ENCODE peak calls at places on chromosomes 2 and 18, in nine cellular contexts. J is OCI-LY7, Z is breast epithelium, L is psoas muscle, W is D721Med, U is nephron progenitor cell, S is IMR-90, X is HCT116, B is lower lobe of right lung. Q is an unnamed sample.

GRCh38 chr2:52632543-52632942 is 1135.1 kb upstream of the CHAC2 start:
- DNase-seq in J (no peak), U (no peak), Z (no peak), S (no peak), X (no peak), W (no peak), B (no peak), L (no peak), Q (no peak)

GRCh38 chr2:105379741-105380186 is 19.1 kb downstream of the FHL2 start:
- DNase-seq in X (no peak), S (no peak), J (no peak), U (no peak), L (no peak), Z (no peak), W (no peak), B (no peak), Q (no peak)

GRCh38 chr2:212423089-212423488 is 115.5 kb downstream of the ERBB4 start:
- DNase-seq in W (no peak), B (no peak), J (no peak), L (no peak), Z (no peak), X (no peak), U (no peak), S (no peak), Q (no peak)

GRCh38 chr2:132814651-132815050 is 144.6 kb upstream of the LYPD1 start:
- DNase-seq in B (no peak), W (no peak), U (no peak), X (no peak), L (no peak), J (no peak), S (no peak), Z (no peak), Q (no peak)

GRCh38 chr2:126723281-126723815 is 67.4 kb downstream of the GYPC start:
- DNase-seq in W (no peak), B (no peak), S (no peak), Z (no peak), U (no peak), X (no peak), J (no peak), L (no peak), Q (no peak)

GRCh38 chr2:216006164-216006663 is 7.1 kb downstream of the MREG start:
- DNase-seq in J (no peak), W (no peak), S (no peak), U (no peak), X (no peak), B (peak), Z (peak), L (peak), Q (no peak)

GRCh38 chr18:79780547-79780946 is 17.2 kb upstream of the KCNG2 start:
- DNase-seq in L (no peak), B (no peak), J (no peak), U (no peak), Z (no peak), W (no peak), X (no peak), S (no peak), Q (peak)

GRCh38 chr2:71749671-71750101 is 296.3 kb downstream of the DYSF start:
- DNase-seq in B (no peak), Z (no peak), S (peak), X (no peak), U (peak), W (no peak), L (peak), J (no peak), Q (no peak)

GRCh38 chr18:33181016-33181415 is 259.5 kb downstream of the CCDC178 start:
- DNase-seq in B (no peak), U (no peak), W (no peak), J (no peak), L (no peak), Z (no peak), X (no peak), S (no peak), Q (no peak)

GRCh38 chr2:225090746-225091145 is 48.5 kb upstream of the DOCK10 start:
- DNase-seq in W (no peak), Z (no peak), X (no peak), J (no peak), U (no peak), L (no peak), B (no peak), S (peak), Q (no peak)

GRCh38 chr2:128580988-128581848 is 262.6 kb upstream of the HS6ST1 start:
- DNase-seq in B (no peak), J (no peak), X (no peak), Z (no peak), W (no peak), S (no peak), U (no peak), L (no peak), Q (peak)

GRCh38 chr2:145563752-145564615 is 1044.1 kb upstream of the ZEB2 start:
- DNase-seq in U (no peak), L (no peak), J (no peak), Z (no peak), X (no peak), W (no peak), S (peak), B (no peak), Q (no peak)

GRCh38 chr2:153391131-153391530 is 87.4 kb downstream of the RPRM start:
- DNase-seq in X (no peak), W (no peak), J (no peak), L (no peak), B (no peak), S (no peak), U (no peak), Z (no peak), Q (no peak)

GRCh38 chr2:64274399-64275173 is 130.4 kb upstream of the PELI1 start:
- DNase-seq in U (no peak), B (no peak), W (no peak), Z (no peak), X (no peak), S (no peak), J (no peak), L (no peak), Q (no peak)

GRCh38 chr2:191649519-191649918 is 28.4 kb upstream of the NABP1 start:
- DNase-seq in W (no peak), Z (no peak), L (no peak), U (no peak), J (no peak), B (no peak), S (no peak), X (no peak), Q (no peak)

GRCh38 chr2:164785447-164785846 is 56.2 kb downstream of the COBLL1 start:
- DNase-seq in L (no peak), S (no peak), B (no peak), W (no peak), X (no peak), J (no peak), U (no peak), Z (no peak), Q (no peak)

GRCh38 chr18:10388380-10388779 is 66.1 kb upstream of the APCDD1 start:
- DNase-seq in J (no peak), X (no peak), U (no peak), B (no peak), Z (no peak), S (no peak), W (no peak), L (no peak), Q (no peak)

DNA sequence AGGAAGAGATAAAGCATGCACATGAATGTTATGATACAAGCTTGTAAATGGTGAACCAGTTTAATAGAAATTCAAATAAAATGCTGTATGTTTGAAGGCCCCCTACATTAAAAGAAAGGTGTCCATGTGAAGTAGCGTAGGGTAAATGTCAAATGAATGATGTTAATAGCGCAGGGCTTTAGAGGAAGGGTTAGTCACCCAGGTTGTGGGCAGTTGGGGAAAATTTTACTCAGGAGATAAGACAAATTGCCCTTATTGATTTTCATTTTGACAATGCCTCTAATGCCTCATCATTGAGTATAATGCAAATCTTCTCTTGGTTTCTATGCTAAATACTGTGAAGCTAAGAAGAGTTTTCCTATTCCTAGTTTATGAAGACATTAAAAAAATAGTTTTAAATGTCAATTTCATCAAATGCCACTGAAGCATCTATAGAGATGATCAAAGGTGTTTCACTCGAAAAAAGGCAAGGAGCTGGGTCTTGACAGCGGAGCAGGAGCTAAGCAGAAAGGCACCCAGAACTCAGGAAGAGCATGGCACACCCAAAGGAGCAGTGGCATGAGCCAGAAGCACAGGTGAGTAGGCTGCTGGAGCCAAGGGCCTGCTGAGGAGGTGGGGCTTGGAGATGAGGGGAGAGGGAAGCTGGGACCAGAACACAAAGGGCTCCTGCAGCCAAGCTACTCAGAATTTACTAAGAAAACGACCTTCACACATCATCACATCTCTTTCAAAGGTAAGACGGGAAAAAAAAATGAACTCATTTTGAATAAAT is 129.3 kb upstream of the ACKR3 start:
- DNase-seq in W (no peak), J (no peak), X (no peak), U (no peak), S (no peak), Z (no peak), B (no peak), L (no peak), Q (no peak)
- TF ChIP-seq CTCF in W (no peak), J (no peak), X (no peak), U (no peak), S (no peak), Z (no peak), B (no peak), L (no peak), Q (no peak)

GRCh38 chr2:34567128-34567527 is 968.0 kb upstream of the FAM98A start:
- DNase-seq in Z (no peak), U (no peak), S (no peak), L (no peak), W (no peak), J (no peak), X (no peak), B (no peak), Q (no peak)

GRCh38 chr2:34570266-34570872 is 971.3 kb upstream of the FAM98A start:
- DNase-seq in J (peak), X (no peak), B (no peak), Z (no peak), W (no peak), S (no peak), U (peak), L (no peak), Q (no peak)
- TF ChIP-seq CTCF in J (peak), X (no peak), B (peak), Z (no peak), W (peak), S (no peak), U (peak), L (no peak), Q (no peak)

DNA sequence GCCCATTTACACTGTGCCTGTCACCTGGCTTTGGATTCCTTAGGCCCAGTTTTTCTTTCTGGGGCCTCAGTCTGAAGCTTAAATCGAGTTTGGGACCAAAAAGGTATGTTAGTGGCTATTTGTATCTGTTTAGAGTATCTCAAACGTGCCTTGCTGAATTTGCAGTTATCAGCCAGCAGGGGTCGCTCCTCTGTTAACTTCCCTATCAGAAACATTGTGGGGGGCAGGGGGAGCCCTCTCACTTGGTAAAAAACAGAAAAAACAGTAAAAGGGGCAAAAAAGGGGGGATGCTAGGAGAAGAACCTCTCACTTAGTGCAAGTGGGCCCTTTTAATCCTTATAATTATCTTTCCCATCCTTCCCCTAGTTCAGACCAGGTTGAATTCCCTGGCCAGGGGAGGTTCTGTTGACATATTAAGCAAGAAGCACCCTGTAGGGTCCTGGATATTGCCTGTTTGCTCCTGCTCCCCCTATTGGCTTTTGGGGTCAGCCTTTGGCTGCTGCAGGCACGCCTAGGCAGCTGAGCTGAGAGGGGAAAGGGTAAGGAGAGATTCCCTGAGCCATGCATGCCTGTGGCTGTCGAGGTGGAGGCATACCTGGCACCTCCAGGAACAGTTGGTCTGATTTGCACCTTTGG is 8.8 kb upstream of the IFIH1 start:
- DNase-seq in B (no peak), Z (no peak), U (peak), W (no peak), S (no peak), J (no peak), X (no peak), L (no peak), Q (no peak)
- TF ChIP-seq CTCF in B (peak), Z (no peak), U (peak), W (no peak), S (peak), J (peak), X (peak), L (no peak), Q (peak)

DNA sequence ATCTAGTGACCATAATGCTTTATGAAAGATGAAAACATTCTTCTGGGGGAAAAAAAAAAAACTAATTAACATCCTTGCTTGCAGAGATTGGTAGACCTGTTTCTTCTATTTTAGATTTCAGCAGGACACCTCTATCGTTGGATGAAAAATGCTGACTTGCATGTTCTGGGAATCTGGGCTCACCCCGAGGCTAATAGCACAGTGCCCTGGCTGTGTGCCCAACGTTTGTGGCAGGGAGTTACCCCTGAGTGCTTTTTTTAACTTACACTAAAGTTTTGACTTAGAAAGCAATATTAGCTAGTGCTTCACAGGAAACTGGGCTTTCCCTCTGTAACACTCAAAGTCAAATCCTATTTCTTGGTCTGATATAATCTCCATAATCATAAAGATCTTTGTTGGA is 233.2 kb downstream of the SLC8A1 start:
- DNase-seq in S (no peak), Z (no peak), U (no peak), J (no peak), L (no peak), W (no peak), B (no peak), X (no peak), Q (peak)
- TF ChIP-seq CTCF in S (no peak), Z (no peak), U (no peak), J (no peak), L (no peak), W (no peak), B (no peak), X (no peak), Q (no peak)

DNA sequence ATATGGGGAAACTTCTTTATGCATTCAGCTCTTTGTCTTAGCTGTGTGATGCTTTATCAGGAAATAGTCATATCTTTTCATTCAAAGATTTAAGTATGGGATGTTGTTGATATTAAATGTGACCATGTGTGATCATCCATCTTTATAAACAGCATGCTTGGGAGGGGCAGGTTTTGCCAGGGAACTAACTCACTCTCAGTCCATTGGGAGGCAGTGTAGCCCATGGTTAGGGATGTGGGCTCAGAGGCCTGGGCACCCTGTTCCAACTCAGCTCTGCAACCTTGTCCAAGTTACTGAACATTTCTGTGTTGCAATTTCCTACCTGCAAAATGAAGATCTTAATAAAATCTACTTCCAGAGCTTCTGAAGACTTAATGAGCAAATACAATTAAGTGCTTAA is 92.0 kb upstream of the BCL2L11 start:
- DNase-seq in U (no peak), Z (no peak), B (no peak), L (no peak), J (peak), S (no peak), X (peak), W (no peak), Q (no peak)
- TF ChIP-seq CTCF in U (no peak), Z (no peak), B (no peak), L (no peak), J (peak), S (no peak), X (peak), W (no peak), Q (no peak)

DNA sequence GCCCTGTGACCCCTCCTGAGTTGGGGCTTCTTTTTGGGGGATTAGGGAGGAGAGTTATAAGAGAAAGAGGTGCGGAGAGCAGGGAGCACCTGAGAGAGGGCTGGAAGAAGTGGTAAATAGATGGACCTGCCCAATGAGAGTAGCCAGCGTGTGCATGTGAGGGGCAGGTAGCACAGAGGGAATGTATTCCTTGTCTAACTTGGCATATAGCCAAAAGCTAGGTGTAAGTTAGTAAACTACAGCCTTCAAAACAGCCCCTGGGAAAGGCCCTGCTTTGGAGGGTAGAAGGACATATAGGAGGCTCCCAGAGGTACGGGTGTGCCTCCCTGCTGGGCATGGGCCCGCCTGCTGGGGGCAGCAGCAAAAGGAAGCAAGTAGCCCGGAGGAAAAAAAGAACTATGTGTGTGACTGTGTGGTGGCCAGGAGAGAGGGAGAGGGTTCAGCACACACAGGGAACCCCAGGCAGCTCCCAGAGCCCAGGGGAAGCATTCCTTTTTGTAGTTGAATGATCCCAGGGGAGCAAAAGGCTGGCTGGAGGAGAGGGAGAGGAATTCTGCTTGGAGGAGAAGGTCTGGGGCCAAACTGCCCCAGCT is 48.0 kb downstream of the TCF7L1 start:
- DNase-seq in S (no peak), L (no peak), X (no peak), U (no peak), Z (no peak), W (no peak), J (no peak), B (no peak), Q (no peak)
- TF ChIP-seq CTCF in S (no peak), L (no peak), X (peak), U (no peak), Z (no peak), W (no peak), J (peak), B (no peak), Q (no peak)

DNA sequence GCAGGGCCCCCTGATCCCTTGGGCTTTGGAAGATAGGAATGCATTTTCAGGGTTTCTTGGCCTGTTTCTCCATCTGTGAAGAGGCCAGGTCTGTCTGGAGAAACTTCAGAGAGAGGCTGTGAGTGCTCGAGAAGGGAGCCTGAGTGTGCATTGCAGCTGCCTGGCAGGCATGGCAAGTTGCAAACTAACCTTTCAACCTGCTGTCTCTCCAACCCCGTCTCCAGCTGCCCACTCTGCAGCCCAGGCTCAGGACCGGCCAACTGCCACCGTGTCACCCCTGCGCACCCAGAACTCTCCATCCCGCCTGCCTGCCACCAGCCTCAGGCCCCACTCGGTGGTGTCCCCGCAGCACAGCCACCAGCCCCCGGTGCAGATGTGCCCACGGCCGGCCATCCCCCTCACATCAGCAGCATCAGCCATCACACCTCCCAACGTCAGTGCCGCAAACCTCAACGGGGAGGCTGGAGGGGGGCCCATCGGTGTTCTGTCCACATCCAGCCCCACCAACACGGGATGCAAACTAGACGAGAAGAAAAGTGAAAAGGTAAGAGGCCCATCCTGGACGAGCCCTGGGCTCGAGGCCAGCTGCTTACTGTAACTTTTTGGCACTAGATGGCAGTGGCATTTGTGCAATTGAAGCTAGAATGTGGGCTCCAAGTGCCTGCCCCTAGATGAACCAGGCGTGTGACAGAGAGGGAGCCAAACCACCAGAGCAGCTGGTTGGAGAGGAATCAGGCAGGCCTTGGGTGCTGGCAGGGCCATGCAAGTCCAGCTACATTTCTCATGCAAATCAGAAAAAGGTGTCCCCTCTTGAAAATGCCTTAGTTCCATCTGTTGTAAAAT is 164.6 kb downstream of the SEPTIN10 start:
- DNase-seq in J (no peak), L (peak), B (no peak), S (no peak), U (no peak), Z (peak), X (peak), W (no peak), Q (peak)
- TF ChIP-seq CTCF in J (no peak), L (no peak), B (no peak), S (no peak), U (no peak), Z (no peak), X (peak), W (peak), Q (no peak)

DNA sequence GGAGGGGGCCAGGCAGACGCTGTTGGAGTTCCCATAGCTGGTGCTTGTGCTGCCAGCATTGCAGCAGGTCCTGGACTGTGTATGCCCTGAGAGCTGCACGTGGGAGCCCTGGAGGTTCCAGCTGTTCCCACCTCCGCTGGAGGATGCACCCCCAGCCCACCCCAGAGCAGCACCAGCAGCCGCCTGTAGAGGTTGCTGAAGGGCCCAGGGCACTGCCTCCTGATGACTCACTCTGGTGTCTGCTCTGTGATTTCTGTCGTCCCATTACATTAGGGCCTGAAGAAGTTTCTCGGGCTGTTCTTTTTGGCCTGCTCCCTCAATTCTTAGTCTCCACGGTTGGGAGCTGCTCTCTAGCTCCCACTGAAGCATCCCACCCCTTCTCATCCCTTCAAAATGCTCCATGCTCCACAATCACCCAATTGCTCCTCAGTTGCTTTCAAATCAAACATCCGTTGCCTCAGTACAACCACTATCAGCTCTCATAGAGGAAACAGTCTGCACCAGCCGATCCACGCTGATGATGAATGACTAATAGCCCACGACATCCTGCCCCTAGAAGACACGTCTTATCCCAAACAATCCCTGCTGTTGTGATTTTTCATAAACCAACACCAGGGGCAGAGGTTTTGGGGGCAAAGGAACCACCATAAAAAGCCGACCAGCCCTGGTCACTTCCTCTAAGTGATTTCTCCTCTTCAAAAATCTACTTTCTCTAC is 65.2 kb upstream of the RNF152 start:
- DNase-seq in U (no peak), S (peak), J (no peak), L (no peak), B (no peak), W (no peak), Z (no peak), X (no peak), Q (no peak)
- TF ChIP-seq CTCF in U (no peak), S (peak), J (no peak), L (no peak), B (no peak), W (no peak), Z (no peak), X (peak), Q (no peak)